ENCODE peak calls at places on chromosome 15, in four cellular contexts. Q is uterus, W is A549, C is endothelial cell of umbilical vein. Z is an unnamed sample. For H3K4me1, the result is how much of the 10 kb centered on the place peaks cover.

GRCh38 chr15:89017370-89018066 is 70.7 kb upstream of the ABHD2 start:
- DNase-seq in Q (peak), W (peak), C (peak), Z (peak)

GRCh38 chr15:70519616-70520015 is 243.7 kb downstream of the UACA start:
- DNase-seq in Q (no peak), W (no peak), C (no peak), Z (no peak)

GRCh38 chr15:98207928-98208327 is 247.4 kb downstream of the ARRDC4 start:
- DNase-seq in Q (no peak), W (no peak), C (no peak), Z (no peak)

GRCh38 chr15:38758001-38758400 is 193.4 kb upstream of the RASGRP1 start:
- DNase-seq in Q (no peak), W (peak), C (peak), Z (no peak)

GRCh38 chr15:35325374-35325941 is 220.5 kb downstream of the DPH6 start:
- DNase-seq in Q (no peak), W (no peak), C (no peak), Z (no peak)

GRCh38 chr15:81209635-81210034 is 13.0 kb downstream of the IL16 start:
- DNase-seq in Q (no peak), W (no peak), C (no peak), Z (no peak)

GRCh38 chr15:101503296-101503599 is 13.7 kb upstream of the PCSK6 start:
- DNase-seq in Q (no peak), W (no peak), C (no peak), Z (no peak)

GRCh38 chr15:38226867-38227266 is 25.8 kb upstream of the SPRED1 start:
- DNase-seq in Q (no peak), W (peak), C (peak), Z (no peak)

GRCh38 chr15:55256281-55257013 is 33.2 kb downstream of the RAB27A start:
- DNase-seq in Q (no peak), W (no peak), C (no peak), Z (no peak)

GRCh38 chr15:31364301-31365031 is 37.8 kb downstream of the KLF13 start:
- DNase-seq in Q (no peak), W (no peak), C (no peak), Z (peak)

GRCh38 chr15:58015565-58015964 is 49.9 kb downstream of the ALDH1A2 start:
- DNase-seq in Q (no peak), W (no peak), C (peak), Z (no peak)

GRCh38 chr15:57890351-57890750 is 175.2 kb downstream of the ALDH1A2 start:
- DNase-seq in Q (no peak), W (no peak), C (no peak), Z (no peak)

GRCh38 chr15:68484696-68485400 is 52.9 kb upstream of the ITGA11 start:
- DNase-seq in Q (peak), W (no peak), C (no peak), Z (no peak)

GRCh38 chr15:88574646-88575045 is 28.2 kb upstream of the DET1 start:
- DNase-seq in Q (no peak), W (no peak), C (no peak), Z (no peak)

GRCh38 chr15:78035319-78035718 is 42.2 kb downstream of the TBC1D2B start:
- DNase-seq in Q (peak), W (no peak), C (peak), Z (no peak)

GRCh38 chr15:99390667-99391066 is 139.4 kb downstream of the LRRC28 start:
- DNase-seq in Q (no peak), W (no peak), C (no peak), Z (no peak)

GRCh38 chr15:55872471-55872870 is 120.9 kb downstream of the NEDD4 start:
- DNase-seq in Q (no peak), W (no peak), C (peak), Z (no peak)

GRCh38 chr15:67574981-67575632 is 32.6 kb downstream of the MAP2K5 start:
- DNase-seq in Q (no peak), W (no peak), C (no peak), Z (no peak)

GRCh38 chr15:76199106-76200082 is 111.9 kb downstream of the ETFA start:
- DNase-seq in Q (peak), W (no peak), C (no peak), Z (peak)

GRCh38 chr15:37112171-37112570 is 11.8 kb upstream of the MEIS2 start:
- DNase-seq in Q (peak), W (no peak), C (no peak), Z (no peak)

GRCh38 chr15:37819191-37819590 is 115.2 kb upstream of the TMCO5A start:
- DNase-seq in Q (no peak), W (no peak), C (no peak), Z (no peak)

GRCh38 chr15:77059761-77060345 is 11.1 kb downstream of the TSPAN3 start:
- DNase-seq in Q (no peak), W (no peak), C (peak), Z (no peak)

GRCh38 chr15:100714749-100715342 is 112.5 kb downstream of the ASB7 start:
- DNase-seq in Q (peak), W (no peak), C (no peak), Z (no peak)

GRCh38 chr15:75065467-75065850 is 42.1 kb downstream of the PPCDC start:
- DNase-seq in Q (no peak), W (no peak), C (no peak), Z (no peak)

GRCh38 chr15:87401986-87402385 is 854.6 kb downstream of the NTRK3 start:
- DNase-seq in Q (no peak), W (no peak), C (no peak), Z (no peak)

GRCh38 chr15:34582461-34583357 is 742 bp downstream of the GOLGA8B start:
- DNase-seq in Q (no peak), W (peak), C (peak), Z (no peak)

GRCh38 chr15:83818591-83818990 is 164.7 kb downstream of the ADAMTSL3 start:
- DNase-seq in Q (no peak), W (no peak), C (no peak), Z (no peak)

GRCh38 chr15:28913171-28913765 is 27.5 kb downstream of the APBA2 start:
- DNase-seq in Q (no peak), W (peak), C (no peak), Z (no peak)

GRCh38 chr15:83030021-83030420 is 18.6 kb upstream of the C15orf40 start:
- DNase-seq in Q (no peak), W (no peak), C (no peak), Z (no peak)

GRCh38 chr15:70083946-70084345 is 13.8 kb downstream of the TLE3 start:
- DNase-seq in Q (no peak), W (no peak), C (no peak), Z (no peak)

GRCh38 chr15:81296673-81297072 is 27.3 kb downstream of the STARD5 start:
- DNase-seq in Q (no peak), W (no peak), C (peak), Z (peak)

GRCh38 chr15:99132584-99133287 is 27.9 kb downstream of the SYNM start:
- DNase-seq in Q (no peak), W (no peak), C (no peak), Z (no peak)

GRCh38 chr15:41494922-41495735 is 1.5 kb downstream of the ITPKA start:
- DNase-seq in Q (no peak), W (no peak), C (no peak), Z (no peak)

GRCh38 chr15:66221126-66221525 is 32.4 kb downstream of the MEGF11 start:
- DNase-seq in Q (no peak), W (no peak), C (no peak), Z (no peak)

GRCh38 chr15:42091753-42092665 is 2.4 kb downstream of the PLA2G4D start:
- DNase-seq in Q (no peak), W (no peak), C (no peak), Z (no peak)

GRCh38 chr15:51341366-51342248 is at the start of gene GLDN:
- DNase-seq in Q (no peak), W (peak), C (no peak), Z (no peak)

GRCh38 chr15:100779331-100780207 is 100.1 kb upstream of the ALDH1A3 start:
- DNase-seq in Q (peak), W (no peak), C (no peak), Z (no peak)

GRCh38 chr15:56772868-56773639 is 39.7 kb upstream of the ZNF280D start:
- DNase-seq in Q (no peak), W (peak), C (no peak), Z (no peak)

GRCh38 chr15:85477730-85478129 is 97.3 kb downstream of the AKAP13 start:
- DNase-seq in Q (no peak), W (peak), C (peak), Z (no peak)

GRCh38 chr15:44500555-44500954 is 36.4 kb upstream of the EIF3J start:
- DNase-seq in Q (no peak), W (no peak), C (no peak), Z (no peak)
- H3K4me1 ChIP-seq in Q (under half), W (under half), C (under half), Z (under half)

GRCh38 chr15:65004993-65005392 is 15.3 kb upstream of the SPG21 start:
- DNase-seq in Q (no peak), W (no peak), C (no peak), Z (no peak)
- TF ChIP-seq POLR2A in Q (no peak), W (no peak), C (no peak), Z (no peak)

GRCh38 chr15:52799145-52799811 is 9.1 kb upstream of the ONECUT1 start:
- DNase-seq in Q (no peak), W (no peak), C (no peak), Z (no peak)
- H3K4me3 ChIP-seq in Q (no peak), W (no peak), C (no peak), Z (no peak)

DNA sequence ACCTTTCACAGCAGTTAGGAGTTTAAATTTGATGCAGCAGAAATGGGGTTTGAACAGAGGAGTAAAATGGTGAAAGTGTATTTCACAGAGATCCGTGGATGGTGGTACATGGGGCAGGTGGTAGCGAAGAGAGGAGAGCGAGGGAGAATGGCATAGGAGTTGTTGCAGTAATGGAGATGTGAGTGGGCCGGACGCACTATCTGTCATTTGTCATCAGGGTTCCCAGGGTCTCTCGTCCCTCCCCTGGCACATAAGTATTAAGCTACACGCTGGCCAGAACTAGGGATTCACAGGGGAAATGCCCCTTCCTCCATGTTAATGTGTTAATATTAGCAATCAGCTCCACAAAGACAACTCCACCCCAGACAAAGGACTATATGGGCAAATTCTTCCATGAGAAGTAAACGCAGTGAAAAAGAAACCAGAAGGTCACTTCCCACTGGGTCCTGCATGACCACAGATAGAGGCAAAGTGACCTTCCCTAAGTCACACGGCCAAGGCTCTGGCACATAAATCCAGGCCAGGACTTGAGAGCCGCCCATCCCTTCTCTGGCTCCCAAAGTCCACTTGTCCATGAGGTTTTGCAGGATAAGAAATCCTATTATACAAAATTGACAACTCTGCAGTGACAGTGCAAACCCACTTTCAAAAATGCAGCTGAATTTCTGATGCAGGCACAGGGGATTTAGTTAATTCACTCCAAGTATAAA is 42.5 kb downstream of the ANXA2 start:
- DNase-seq in Q (no peak), W (no peak), C (no peak), Z (no peak)
- H3K4me1 ChIP-seq in Q (under half), W (half or more), C (under half), Z (under half)

DNA sequence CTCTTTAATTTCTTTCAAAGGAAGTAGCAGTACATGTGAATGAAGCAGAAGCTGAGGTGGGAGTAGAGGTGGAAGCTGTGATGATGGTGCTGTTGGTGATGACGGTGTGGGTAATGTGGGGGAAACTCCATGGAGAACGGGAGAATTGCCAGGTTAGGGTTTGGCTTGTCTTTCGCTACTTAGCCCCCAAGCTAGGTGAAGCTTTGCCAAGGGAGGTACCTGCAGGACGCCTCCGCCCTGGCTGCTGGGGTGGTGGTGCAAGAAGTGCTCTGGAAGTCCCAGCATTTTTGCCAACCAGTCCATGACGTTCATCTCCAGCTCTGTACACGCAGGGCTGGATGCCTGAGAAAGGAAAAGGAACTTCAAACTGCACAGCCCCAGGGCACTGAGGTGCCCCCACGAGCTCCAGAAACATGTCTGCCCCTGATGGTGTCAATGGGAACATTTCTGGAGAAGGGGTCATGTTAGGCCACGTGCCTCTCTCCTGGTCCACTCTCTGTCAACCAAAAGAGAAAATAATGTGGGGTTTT is 8.3 kb downstream of the HDC start:
- DNase-seq in Q (no peak), W (no peak), C (no peak), Z (no peak)
- TF ChIP-seq POLR2A in Q (no peak), W (no peak), C (no peak), Z (no peak)

GRCh38 chr15:90420488-90420850 is 32.4 kb downstream of the IQGAP1 start:
- DNase-seq in Q (no peak), W (no peak), C (no peak), Z (no peak)
- H3K4me3 ChIP-seq in Q (peak), W (no peak), C (no peak), Z (peak)

DNA sequence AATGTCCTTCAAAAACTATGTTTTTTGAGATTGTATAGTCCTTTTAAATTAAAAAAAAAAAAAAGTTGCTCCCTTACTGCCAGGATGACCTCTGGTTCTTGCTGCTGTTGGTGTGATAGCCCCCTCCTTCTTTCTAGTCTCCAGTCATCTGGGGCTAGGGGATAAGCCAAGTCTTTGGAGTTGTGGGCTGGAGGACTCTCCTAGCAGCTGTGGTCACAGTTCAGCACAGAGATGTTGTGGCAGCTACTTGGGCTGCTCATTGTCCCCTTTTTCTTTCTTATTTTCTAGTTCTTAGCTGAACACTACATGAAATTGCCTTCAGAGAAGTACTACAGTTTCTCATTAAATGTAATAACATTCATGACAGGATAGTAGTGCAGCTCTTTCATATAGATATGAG is 39.2 kb upstream of the APH1B start:
- DNase-seq in Q (no peak), W (no peak), C (no peak), Z (no peak)
- H3K4me1 ChIP-seq in Q (under half), W (under half), C (under half), Z (under half)

GRCh38 chr15:63474810-63475316 is 29.5 kb upstream of the USP3 start:
- DNase-seq in Q (no peak), W (peak), C (no peak), Z (no peak)

GRCh38 chr15:63475670-63476069 is 28.7 kb upstream of the USP3 start:
- DNase-seq in Q (no peak), W (peak), C (no peak), Z (no peak)

GRCh38 chr15:63473007-63473748 is 31.2 kb upstream of the USP3 start:
- DNase-seq in Q (no peak), W (peak), C (no peak), Z (no peak)

GRCh38 chr15:63473749-63473998 is 30.7 kb upstream of the USP3 start:
- DNase-seq in Q (no peak), W (no peak), C (no peak), Z (no peak)

GRCh38 chr15:63473999-63474809 is 30.2 kb upstream of the USP3 start:
- DNase-seq in Q (no peak), W (peak), C (no peak), Z (no peak)
- TF ChIP-seq POLR2A in Q (no peak), W (no peak), C (no peak), Z (no peak)